ENCODE peak calls at places on chromosomes 5 and 9, in five cellular contexts. M, Z, Y, G and D are unnamed samples.

GRCh38 chr5:94288937-94289336 is 329.5 kb downstream of the KIAA0825 start:
- DNase-seq in M (no peak), Z (no peak), Y (no peak), G (no peak), D (no peak)

GRCh38 chr9:74942801-74943200 is 9.9 kb downstream of the C9orf40 start:
- DNase-seq in M (no peak), Z (no peak), Y (no peak), G (no peak), D (peak; percentile 39)

GRCh38 chr9:128729302-128729701 is 5.4 kb upstream of the ZDHHC12 start:
- DNase-seq in M (no peak), Z (no peak), Y (no peak), G (no peak), D (no peak)

GRCh38 chr9:85927077-85927476 is 13.9 kb upstream of the NAA35 start:
- DNase-seq in M (no peak), Z (no peak), Y (no peak), G (no peak), D (no peak)

GRCh38 chr5:42828661-42829060 is 17.0 kb upstream of the SELENOP start:
- DNase-seq in M (no peak), Z (no peak), Y (no peak), G (no peak), D (no peak)

GRCh38 chr9:98807070-98807810 is at the start of gene GALNT12:
- DNase-seq in M (peak; percentile 44), Z (peak; percentile 58), Y (peak; percentile 71), G (peak; percentile 46), D (peak; percentile 20)

GRCh38 chr5:119478781-119479180 is 26.5 kb downstream of the HSD17B4 start:
- DNase-seq in M (no peak), Z (no peak), Y (no peak), G (no peak), D (no peak)

GRCh38 chr9:16180546-16180945 is 627.7 kb downstream of the CCDC171 start:
- DNase-seq in M (no peak), Z (no peak), Y (no peak), G (no peak), D (peak; percentile 19)

GRCh38 chr9:15999422-16000339 is 446.8 kb downstream of the CCDC171 start:
- DNase-seq in M (no peak), Z (no peak), Y (no peak), G (no peak), D (peak; percentile 54)

GRCh38 chr5:11384441-11385250 is 519.6 kb downstream of the CTNND2 start:
- DNase-seq in M (no peak), Z (no peak), Y (no peak), G (peak; percentile 14), D (no peak)

GRCh38 chr5:107215581-107215980 is 455.2 kb downstream of the EFNA5 start:
- DNase-seq in M (no peak), Z (no peak), Y (no peak), G (no peak), D (peak; percentile 20)

GRCh38 chr9:93520523-93520922 is 55.9 kb upstream of the PHF2 start:
- DNase-seq in M (no peak), Z (no peak), Y (no peak), G (no peak), D (peak; percentile 18)

GRCh38 chr5:115068239-115069086 is 101.2 kb downstream of the TRIM36 start:
- DNase-seq in M (peak; percentile 11), Z (no peak), Y (no peak), G (no peak), D (peak; percentile 25)

GRCh38 chr9:91814681-91815212 is 135.3 kb downstream of the ROR2 start:
- DNase-seq in M (no peak), Z (no peak), Y (peak; percentile 9), G (no peak), D (no peak)

GRCh38 chr5:58133631-58134296 is 326.1 kb downstream of the PLK2 start:
- DNase-seq in M (no peak), Z (no peak), Y (no peak), G (no peak), D (peak; percentile 52)

GRCh38 chr9:126491256-126491879 is 122.4 kb upstream of the LMX1B start:
- DNase-seq in M (peak; percentile 56), Z (peak; percentile 81), Y (peak; percentile 66), G (no peak), D (peak; percentile 84)

GRCh38 chr5:158976035-158976434 is 123.7 kb downstream of the EBF1 start:
- DNase-seq in M (no peak), Z (no peak), Y (no peak), G (no peak), D (peak; percentile 60)

GRCh38 chr9:89695441-89695891 is 90.7 kb downstream of the GADD45G start:
- DNase-seq in M (no peak), Z (no peak), Y (no peak), G (no peak), D (no peak)

GRCh38 chr9:86795861-86796497 is 151.3 kb downstream of the GAS1 start:
- DNase-seq in M (no peak), Z (no peak), Y (no peak), G (peak; percentile 65), D (no peak)

GRCh38 chr9:127154390-127155191 is 32.2 kb upstream of the ANGPTL2 start:
- DNase-seq in M (no peak), Z (no peak), Y (no peak), G (peak; percentile 87), D (peak; percentile 65)

GRCh38 chr9:132486706-132487350 is 76.8 kb downstream of the CFAP77 start:
- DNase-seq in M (no peak), Z (no peak), Y (no peak), G (no peak), D (no peak)

GRCh38 chr5:6674421-6674820 is 38.8 kb upstream of the TENT4A start:
- DNase-seq in M (no peak), Z (no peak), Y (peak; percentile 7), G (no peak), D (no peak)

GRCh38 chr9:79799691-79800345 is 228.1 kb downstream of the TLE4 start:
- DNase-seq in M (no peak), Z (no peak), Y (peak; percentile 43), G (peak; percentile 19), D (no peak)

GRCh38 chr5:131570757-131571156 is 64.3 kb downstream of the RAPGEF6 start:
- DNase-seq in M (no peak), Z (no peak), Y (no peak), G (no peak), D (no peak)

GRCh38 chr5:42974546-42974945 is 65.6 kb downstream of the ANXA2R start:
- DNase-seq in M (no peak), Z (no peak), Y (no peak), G (no peak), D (no peak)

GRCh38 chr9:96293481-96293880 is 8.5 kb downstream of the HSD17B3 start:
- DNase-seq in M (no peak), Z (no peak), Y (no peak), G (no peak), D (peak; percentile 62)

GRCh38 chr5:152359169-152359568 is 45.9 kb downstream of the NMUR2 start:
- DNase-seq in M (no peak), Z (no peak), Y (no peak), G (no peak), D (no peak)

GRCh38 chr5:56323505-56323904 is 90.4 kb upstream of the ANKRD55 start:
- DNase-seq in M (no peak), Z (no peak), Y (no peak), G (no peak), D (peak; percentile 49)

GRCh38 chr5:96415897-96416296 is 17.2 kb downstream of the PCSK1 start:
- DNase-seq in M (no peak), Z (no peak), Y (no peak), G (no peak), D (no peak)

GRCh38 chr9:128203024-128203841 is at the start of gene DNM1:
- DNase-seq in M (peak; percentile 73), Z (peak; percentile 88), Y (peak; percentile 76), G (peak; percentile 55), D (peak; percentile 64)

GRCh38 chr5:62317810-62318209 is 11.8 kb downstream of the KIF2A start:
- DNase-seq in M (no peak), Z (no peak), Y (no peak), G (no peak), D (no peak)

GRCh38 chr9:116115731-116116353 is 37.7 kb upstream of the PAPPA start:
- DNase-seq in M (no peak), Z (no peak), Y (no peak), G (no peak), D (no peak)

GRCh38 chr9:109437286-109437685 is 60.8 kb downstream of the PTPN3 start:
- DNase-seq in M (no peak), Z (no peak), Y (no peak), G (no peak), D (no peak)